ENCODE peak calls at places on chromosome 14, in four cellular contexts. S is GM23248, L is neural progenitor cell, Q is hepatocyte. E is an unnamed sample.

GRCh38 chr14:68711551-68712437 is 81.1 kb downstream of the ZFP36L1 start:
- DNase-seq in S (no peak), L (no peak), Q (no peak), E (no peak)

GRCh38 chr14:50941151-50941550 is 3.1 kb downstream of the PYGL start:
- DNase-seq in S (peak), L (no peak), Q (no peak), E (no peak)

GRCh38 chr14:24355009-24355408 is 13.0 kb upstream of the NFATC4 start:
- DNase-seq in S (no peak), L (no peak), Q (no peak), E (no peak)

GRCh38 chr14:23550827-23551265 is 719 bp downstream of the ZFHX2 start:
- DNase-seq in S (peak), L (peak), Q (no peak), E (no peak)

GRCh38 chr14:89926709-89927108 is 27.8 kb downstream of the EFCAB11 start:
- DNase-seq in S (peak), L (no peak), Q (no peak), E (no peak)

GRCh38 chr14:95048771-95049312 is 108.5 kb downstream of the DICER1 start:
- DNase-seq in S (no peak), L (no peak), Q (no peak), E (no peak)

GRCh38 chr14:91300283-91300841 is 55.9 kb upstream of the GPR68 start:
- DNase-seq in S (no peak), L (no peak), Q (no peak), E (no peak)

GRCh38 chr14:52117433-52117832 is 48.6 kb upstream of the NID2 start:
- DNase-seq in S (peak), L (no peak), Q (no peak), E (no peak)

GRCh38 chr14:24843494-24843893 is 206.5 kb downstream of the STXBP6 start:
- DNase-seq in S (no peak), L (no peak), Q (no peak), E (no peak)

GRCh38 chr14:35385042-35385839 is 19.3 kb downstream of the NFKBIA start:
- DNase-seq in S (peak), L (peak), Q (peak), E (no peak)

GRCh38 chr14:74574706-74575105 is 37.3 kb downstream of the LTBP2 start:
- DNase-seq in S (peak), L (no peak), Q (no peak), E (no peak)

GRCh38 chr14:105315211-105315721 is 718 bp downstream of the PACS2 start:
- DNase-seq in S (peak), L (peak), Q (peak), E (peak)

GRCh38 chr14:95490727-95491451 is 25.6 kb downstream of the SYNE3 start:
- DNase-seq in S (peak), L (no peak), Q (peak), E (peak)

GRCh38 chr14:105249175-105250007 is 1.1 kb downstream of the BTBD6 start:
- DNase-seq in S (peak), L (peak), Q (no peak), E (no peak)

GRCh38 chr14:23160924-23161522 is 22.4 kb downstream of the SLC7A8 start:
- DNase-seq in S (peak), L (peak), Q (peak), E (no peak)

GRCh38 chr14:93743270-93744060 is 44.8 kb downstream of the PRIMA1 start:
- DNase-seq in S (no peak), L (no peak), Q (no peak), E (no peak)

GRCh38 chr14:90698379-90698869 is 117.8 kb downstream of the TTC7B start:
- DNase-seq in S (peak), L (no peak), Q (peak), E (no peak)

GRCh38 chr14:92033912-92034687 is 5.8 kb downstream of the TRIP11 start:
- DNase-seq in S (no peak), L (no peak), Q (peak), E (no peak)

GRCh38 chr14:81535399-81536124 is 1.9 kb upstream of the SEL1L start:
- DNase-seq in S (no peak), L (no peak), Q (no peak), E (no peak)

GRCh38 chr14:64807588-64807987 is 72.1 kb downstream of the SPTB start:
- DNase-seq in S (peak), L (no peak), Q (no peak), E (no peak)

GRCh38 chr14:73736842-73737241 is 22.7 kb upstream of the PNMA1 start:
- DNase-seq in S (no peak), L (no peak), Q (peak), E (no peak)

GRCh38 chr14:76780875-76781647 is 19.8 kb downstream of the VASH1 start:
- DNase-seq in S (no peak), L (no peak), Q (no peak), E (no peak)

GRCh38 chr14:88929656-88930436 is 105.4 kb downstream of the TTC8 start:
- DNase-seq in S (no peak), L (no peak), Q (no peak), E (no peak)

GRCh38 chr14:75229923-75230792 is 48.5 kb upstream of the FOS start:
- DNase-seq in S (peak), L (peak), Q (peak), E (peak)

GRCh38 chr14:78967111-78967809 is 797.1 kb downstream of the NRXN3 start:
- DNase-seq in S (peak), L (no peak), Q (no peak), E (no peak)

GRCh38 chr14:101707285-101707842 is 54.1 kb upstream of the PPP2R5C start:
- DNase-seq in S (peak), L (peak), Q (peak), E (peak)

GRCh38 chr14:52464175-52464574 is 88.1 kb downstream of the TXNDC16 start:
- DNase-seq in S (no peak), L (no peak), Q (no peak), E (no peak)

GRCh38 chr14:90758959-90759358 is 57.3 kb downstream of the TTC7B start:
- DNase-seq in S (peak), L (no peak), Q (no peak), E (no peak)

GRCh38 chr14:94174622-94175402 is 690 bp downstream of the PPP4R4 start:
- DNase-seq in S (peak), L (peak), Q (no peak), E (no peak)

GRCh38 chr14:59360923-59361794 is 104.0 kb downstream of the GPR135 start:
- DNase-seq in S (peak), L (no peak), Q (peak), E (peak)

GRCh38 chr14:96623676-96624484 is 121.7 kb downstream of the PAPOLA start:
- DNase-seq in S (no peak), L (no peak), Q (no peak), E (no peak)

GRCh38 chr14:90924618-90925345 is 108.6 kb upstream of the TTC7B start:
- DNase-seq in S (no peak), L (no peak), Q (no peak), E (no peak)

GRCh38 chr14:99649643-99650042 is 4.7 kb downstream of the HHIPL1 start:
- DNase-seq in S (no peak), L (no peak), Q (no peak), E (no peak)

GRCh38 chr14:105140581-105140980 is 28.0 kb downstream of the JAG2 start:
- DNase-seq in S (no peak), L (no peak), Q (no peak), E (no peak)

GRCh38 chr14:34354556-34354955 is 107.5 kb downstream of the SPTSSA start:
- DNase-seq in S (no peak), L (no peak), Q (no peak), E (no peak)

GRCh38 chr14:35213869-35214387 is 78.3 kb upstream of the PSMA6 start:
- DNase-seq in S (peak), L (no peak), Q (no peak), E (no peak)

GRCh38 chr14:21990116-21990515 is 316.5 kb upstream of the OR4E1 start:
- DNase-seq in S (peak), L (peak), Q (no peak), E (no peak)

GRCh38 chr14:50335389-50335788 is 23.3 kb downstream of the DMAC2L start:
- DNase-seq in S (peak), L (peak), Q (peak), E (no peak)

GRCh38 chr14:29030121-29030520 is 263.5 kb downstream of the FOXG1 start:
- DNase-seq in S (no peak), L (no peak), Q (no peak), E (no peak)

GRCh38 chr14:29030970-29031369 is 264.4 kb downstream of the FOXG1 start:
- DNase-seq in S (no peak), L (no peak), Q (no peak), E (no peak)

DNA sequence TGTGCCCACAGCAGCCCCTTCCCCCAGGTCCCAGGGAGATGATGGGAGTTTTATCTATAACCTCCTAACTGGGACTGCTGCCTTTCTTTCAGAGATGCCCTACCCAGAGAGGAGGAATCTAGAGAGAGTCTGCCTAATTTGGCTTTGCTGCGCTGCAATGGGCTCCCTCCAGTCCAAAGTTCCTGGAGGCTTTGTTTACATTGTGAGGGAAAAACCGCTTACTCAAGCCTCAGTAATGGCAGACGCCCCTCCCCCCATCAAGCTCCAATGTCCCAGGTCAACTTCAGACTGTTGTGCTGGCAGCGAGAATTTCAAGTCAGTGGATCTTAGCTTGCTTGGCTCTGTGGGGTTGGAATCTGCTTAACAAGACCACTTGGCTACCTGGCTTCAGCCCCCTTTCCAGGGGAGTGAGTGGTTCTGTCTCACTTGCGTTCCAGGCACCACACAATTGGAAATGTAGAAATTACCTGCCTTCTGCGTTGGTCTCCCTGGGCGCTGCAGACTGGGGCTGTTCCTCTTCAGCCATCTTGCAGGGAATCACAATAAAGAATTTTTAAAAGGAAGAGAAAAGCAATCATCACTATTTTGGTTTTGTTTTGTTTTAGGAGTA is 262.5 kb downstream of the FOXG1 start:
- DNase-seq in S (no peak), L (peak), Q (peak), E (no peak)
- TF ChIP-seq EZH2phosphoT487 in S (no peak), L (no peak), Q (no peak), E (no peak)

GRCh38 chr14:33201116-33201515 is 262.4 kb downstream of the NPAS3 start:
- DNase-seq in S (no peak), L (no peak), Q (no peak), E (no peak)
- TF ChIP-seq EZH2phosphoT487 in S (no peak), L (no peak), Q (no peak), E (no peak)

GRCh38 chr14:103130965-103131364 is 7.7 kb downstream of the TNFAIP2 start:
- DNase-seq in S (peak), L (no peak), Q (peak), E (no peak)
- TF ChIP-seq EZH2phosphoT487 in S (no peak), L (no peak), Q (no peak), E (no peak)

GRCh38 chr14:53979141-53979673 is 22.6 kb upstream of the BMP4 start:
- DNase-seq in S (peak), L (peak), Q (no peak), E (no peak)

GRCh38 chr14:53978194-53978593 is 21.6 kb upstream of the BMP4 start:
- DNase-seq in S (no peak), L (no peak), Q (no peak), E (no peak)

GRCh38 chr14:53983112-53983511 is 26.5 kb upstream of the BMP4 start:
- DNase-seq in S (no peak), L (no peak), Q (no peak), E (no peak)

GRCh38 chr14:53979747-53980642 is 23.4 kb upstream of the BMP4 start:
- DNase-seq in S (peak), L (no peak), Q (no peak), E (no peak)

DNA sequence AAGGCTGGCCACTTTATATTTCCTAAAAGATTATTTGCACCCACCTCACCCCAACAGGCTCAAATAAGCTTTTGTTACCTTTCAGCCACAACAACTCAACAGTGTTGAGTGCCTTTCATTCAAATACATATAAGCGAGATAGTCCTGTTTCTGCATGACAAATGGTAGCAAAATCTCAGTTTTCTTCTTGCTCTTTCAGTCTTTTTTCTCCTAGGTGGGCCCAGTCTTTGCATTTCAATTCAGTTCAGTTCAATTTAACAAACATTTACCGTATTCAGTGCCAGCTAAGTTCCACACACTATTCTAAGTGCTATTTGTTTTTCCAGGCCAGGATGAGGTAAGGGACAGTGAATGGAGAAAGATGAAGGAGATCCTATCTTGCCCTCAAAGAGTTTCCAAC is 25.9 kb upstream of the BMP4 start:
- DNase-seq in S (no peak), L (no peak), Q (no peak), E (no peak)
- TF ChIP-seq EZH2phosphoT487 in S (no peak), L (no peak), Q (no peak), E (no peak)

DNA sequence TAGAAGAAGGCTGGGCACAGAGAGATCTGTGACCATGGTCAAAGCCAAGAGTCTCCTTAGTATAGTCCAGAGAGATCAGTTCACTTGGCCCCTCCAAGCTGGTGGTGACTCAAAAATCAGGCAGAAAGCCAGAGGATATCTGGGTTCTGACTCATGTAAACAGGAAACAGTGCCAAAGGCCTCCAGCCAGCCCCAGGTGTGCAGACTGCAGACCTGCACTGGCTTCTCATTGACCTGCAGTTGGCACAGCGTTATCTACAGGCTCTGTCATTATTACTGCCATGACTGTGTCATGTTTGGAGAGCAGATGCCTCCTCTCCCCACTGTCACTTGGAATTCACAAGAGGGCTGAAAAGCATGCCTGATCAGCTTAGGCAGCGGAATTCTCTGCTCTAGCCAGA is 295.7 kb upstream of the PRKD1 start:
- DNase-seq in S (peak), L (no peak), Q (peak), E (peak)
- TF ChIP-seq EZH2phosphoT487 in S (no peak), L (no peak), Q (no peak), E (no peak)

GRCh38 chr14:72645706-72646105 is 248.2 kb downstream of the DPF3 start:
- DNase-seq in S (no peak), L (no peak), Q (no peak), E (no peak)
- TF ChIP-seq EZH2phosphoT487 in S (no peak), L (no peak), Q (no peak), E (no peak)

GRCh38 chr14:66752109-66752508 is 244.2 kb downstream of the GPHN start:
- DNase-seq in S (no peak), L (peak), Q (no peak), E (no peak)

GRCh38 chr14:66745078-66745477 is 237.1 kb downstream of the GPHN start:
- DNase-seq in S (no peak), L (no peak), Q (no peak), E (no peak)

DNA sequence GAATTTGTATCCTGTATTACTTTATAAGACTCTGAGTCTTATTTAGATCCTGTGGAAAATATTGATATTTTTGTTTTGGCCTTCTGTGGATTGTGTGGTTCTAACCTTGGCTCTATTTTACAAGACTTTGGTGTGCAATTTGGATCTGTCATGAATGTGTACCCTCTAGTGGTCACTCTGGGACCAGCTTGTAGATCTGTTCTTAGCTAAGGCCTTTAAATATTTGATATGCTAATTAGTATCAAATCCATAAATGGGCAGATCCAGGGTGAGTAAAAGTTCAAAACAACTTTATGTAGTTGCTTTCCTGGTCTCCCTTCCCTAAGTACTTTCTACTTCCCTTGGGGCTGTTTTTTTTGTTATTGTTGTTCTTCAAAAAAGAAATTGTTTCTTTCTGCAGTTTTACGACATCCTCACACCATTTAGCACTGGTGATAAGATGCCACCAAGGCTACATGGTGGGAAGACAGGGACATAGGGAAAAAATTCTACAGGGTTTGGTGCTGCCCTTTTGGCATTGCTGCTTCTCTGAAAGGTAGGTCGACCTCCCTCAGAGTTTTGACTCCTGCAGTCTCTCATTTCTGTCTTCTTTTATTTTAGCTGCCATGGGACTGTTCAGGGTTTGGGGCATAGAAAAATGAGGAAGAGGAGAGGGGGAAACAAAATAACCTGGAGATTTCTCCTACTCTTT is 238.5 kb downstream of the GPHN start:
- DNase-seq in S (peak), L (peak), Q (peak), E (peak)
- TF ChIP-seq EZH2phosphoT487 in S (no peak), L (no peak), Q (no peak), E (no peak)

GRCh38 chr14:61388173-61388975 is 67.0 kb downstream of the PRKCH start:
- DNase-seq in S (peak), L (no peak), Q (no peak), E (peak)
- TF ChIP-seq EZH2phosphoT487 in S (no peak), L (no peak), Q (no peak), E (no peak)

E was measured in HCT116.